ENCODE peak calls at places on chromosomes 12 and 14, in eight cellular contexts. One of them, this sample, is unnamed.

GRCh38 chr12:106049546-106049945 is 89.2 kb downstream of the NUAK1 start:
- DNase-seq in AG20443: no peak
- DNase-seq in central memory CD8-positive, alpha-beta T cell: no peak
- DNase-seq in naive B cell: no peak
- DNase-seq in Calu3: no peak
- DNase-seq in Peyer's patch: no peak
- DNase-seq in ACHN: no peak
- DNase-seq in fibroblast of villous mesenchyme: no peak
- DNase-seq in this sample: no peak

GRCh38 chr14:51578853-51579252 is 72.9 kb upstream of the FRMD6 start:
- DNase-seq in naive B cell: no peak
- DNase-seq in Calu3: no peak
- DNase-seq in ACHN: no peak
- DNase-seq in Peyer's patch: no peak
- DNase-seq in AG20443: no peak
- DNase-seq in central memory CD8-positive, alpha-beta T cell: no peak
- DNase-seq in fibroblast of villous mesenchyme: no peak
- DNase-seq in this sample: no peak

GRCh38 chr12:119384340-119384739 is 49.8 kb downstream of the CCDC60 start:
- DNase-seq in AG20443: no peak
- DNase-seq in Peyer's patch: no peak
- DNase-seq in naive B cell: no peak
- DNase-seq in ACHN: no peak
- DNase-seq in central memory CD8-positive, alpha-beta T cell: no peak
- DNase-seq in fibroblast of villous mesenchyme: no peak
- DNase-seq in Calu3: no peak
- DNase-seq in this sample: no peak

GRCh38 chr14:90675399-90675798 is 140.8 kb downstream of the TTC7B start:
- DNase-seq in Peyer's patch: no peak
- DNase-seq in Calu3: no peak
- DNase-seq in naive B cell: no peak
- DNase-seq in fibroblast of villous mesenchyme: peak; percentile 45
- DNase-seq in ACHN: peak; percentile 14
- DNase-seq in AG20443: peak; percentile 77
- DNase-seq in central memory CD8-positive, alpha-beta T cell: no peak
- DNase-seq in this sample: no peak

GRCh38 chr14:32028599-32028998 is 48.5 kb upstream of the ARHGAP5 start:
- DNase-seq in central memory CD8-positive, alpha-beta T cell: no peak
- DNase-seq in naive B cell: peak; percentile 6
- DNase-seq in AG20443: peak; percentile 41
- DNase-seq in fibroblast of villous mesenchyme: no peak
- DNase-seq in Peyer's patch: no peak
- DNase-seq in ACHN: no peak
- DNase-seq in Calu3: peak; percentile 45
- DNase-seq in this sample: no peak

GRCh38 chr12:80195143-80195726 is 95.9 kb downstream of the OTOGL start:
- DNase-seq in fibroblast of villous mesenchyme: peak; percentile 65
- DNase-seq in Peyer's patch: no peak
- DNase-seq in naive B cell: no peak
- DNase-seq in central memory CD8-positive, alpha-beta T cell: no peak
- DNase-seq in Calu3: peak; percentile 48
- DNase-seq in ACHN: peak; percentile 81
- DNase-seq in AG20443: peak; percentile 63
- DNase-seq in this sample: peak; percentile 85

GRCh38 chr12:20620311-20620710 is 74.8 kb upstream of the SLCO1C1 start:
- DNase-seq in naive B cell: no peak
- DNase-seq in AG20443: no peak
- DNase-seq in central memory CD8-positive, alpha-beta T cell: no peak
- DNase-seq in Calu3: no peak
- DNase-seq in ACHN: no peak
- DNase-seq in Peyer's patch: no peak
- DNase-seq in fibroblast of villous mesenchyme: no peak
- DNase-seq in this sample: no peak

GRCh38 chr14:73744175-73744867 is 30.1 kb upstream of the PNMA1 start:
- DNase-seq in fibroblast of villous mesenchyme: no peak
- DNase-seq in Peyer's patch: no peak
- DNase-seq in AG20443: no peak
- DNase-seq in central memory CD8-positive, alpha-beta T cell: no peak
- DNase-seq in Calu3: no peak
- DNase-seq in ACHN: no peak
- DNase-seq in naive B cell: no peak
- DNase-seq in this sample: no peak

GRCh38 chr12:106112094-106112822 is 26.5 kb downstream of the NUAK1 start:
- DNase-seq in Peyer's patch: no peak
- DNase-seq in ACHN: no peak
- DNase-seq in central memory CD8-positive, alpha-beta T cell: no peak
- DNase-seq in naive B cell: no peak
- DNase-seq in Calu3: no peak
- DNase-seq in AG20443: no peak
- DNase-seq in fibroblast of villous mesenchyme: no peak
- DNase-seq in this sample: no peak

GRCh38 chr12:126772171-126772864 is 1494.7 kb upstream of the TMEM132C start:
- DNase-seq in AG20443: no peak
- DNase-seq in fibroblast of villous mesenchyme: peak; percentile 24
- DNase-seq in central memory CD8-positive, alpha-beta T cell: no peak
- DNase-seq in Peyer's patch: peak; percentile 31
- DNase-seq in naive B cell: no peak
- DNase-seq in Calu3: peak; percentile 69
- DNase-seq in ACHN: peak; percentile 99
- DNase-seq in this sample: no peak

GRCh38 chr14:103279129-103280025 is 54.7 kb upstream of the EIF5 start:
- DNase-seq in central memory CD8-positive, alpha-beta T cell: no peak
- DNase-seq in Calu3: no peak
- DNase-seq in naive B cell: no peak
- DNase-seq in fibroblast of villous mesenchyme: no peak
- DNase-seq in ACHN: no peak
- DNase-seq in AG20443: peak; percentile 40
- DNase-seq in Peyer's patch: no peak
- DNase-seq in this sample: no peak

GRCh38 chr12:113241191-113242017 is 20.1 kb downstream of the TPCN1 start:
- DNase-seq in AG20443: peak; percentile 83
- DNase-seq in ACHN: peak; percentile 98
- DNase-seq in fibroblast of villous mesenchyme: peak; percentile 90
- DNase-seq in central memory CD8-positive, alpha-beta T cell: no peak
- DNase-seq in naive B cell: no peak
- DNase-seq in Peyer's patch: no peak
- DNase-seq in Calu3: peak; percentile 75
- DNase-seq in this sample: peak; percentile 84

GRCh38 chr12:128052341-128052740 is 214.6 kb upstream of the TMEM132C start:
- DNase-seq in AG20443: no peak
- DNase-seq in central memory CD8-positive, alpha-beta T cell: no peak
- DNase-seq in fibroblast of villous mesenchyme: no peak
- DNase-seq in Peyer's patch: no peak
- DNase-seq in naive B cell: no peak
- DNase-seq in ACHN: no peak
- DNase-seq in Calu3: no peak
- DNase-seq in this sample: no peak

GRCh38 chr12:10409387-10409786 is at the start of gene KLRC4:
- DNase-seq in Calu3: no peak
- DNase-seq in ACHN: no peak
- DNase-seq in naive B cell: no peak
- DNase-seq in Peyer's patch: no peak
- DNase-seq in AG20443: no peak
- DNase-seq in central memory CD8-positive, alpha-beta T cell: no peak
- DNase-seq in fibroblast of villous mesenchyme: peak; percentile 75
- DNase-seq in this sample: peak; percentile 21

GRCh38 chr12:24011927-24012326 is 62.5 kb upstream of the SOX5 start:
- DNase-seq in fibroblast of villous mesenchyme: no peak
- DNase-seq in Peyer's patch: no peak
- DNase-seq in naive B cell: no peak
- DNase-seq in ACHN: no peak
- DNase-seq in central memory CD8-positive, alpha-beta T cell: no peak
- DNase-seq in Calu3: no peak
- DNase-seq in AG20443: no peak
- DNase-seq in this sample: no peak

GRCh38 chr12:99648183-99648582 is 630 bp downstream of the GARIN6 start:
- DNase-seq in ACHN: no peak
- DNase-seq in AG20443: no peak
- DNase-seq in Peyer's patch: no peak
- DNase-seq in Calu3: no peak
- DNase-seq in central memory CD8-positive, alpha-beta T cell: no peak
- DNase-seq in naive B cell: no peak
- DNase-seq in fibroblast of villous mesenchyme: no peak
- DNase-seq in this sample: no peak

GRCh38 chr14:88166616-88167015 is 156.5 kb downstream of the KCNK10 start:
- DNase-seq in central memory CD8-positive, alpha-beta T cell: no peak
- DNase-seq in fibroblast of villous mesenchyme: no peak
- DNase-seq in ACHN: no peak
- DNase-seq in Calu3: peak; percentile 46
- DNase-seq in Peyer's patch: no peak
- DNase-seq in naive B cell: no peak
- DNase-seq in AG20443: no peak
- DNase-seq in this sample: no peak

GRCh38 chr14:38693423-38693822 is 409.6 kb downstream of the SEC23A start:
- DNase-seq in ACHN: no peak
- DNase-seq in central memory CD8-positive, alpha-beta T cell: no peak
- DNase-seq in Peyer's patch: no peak
- DNase-seq in naive B cell: no peak
- DNase-seq in Calu3: no peak
- DNase-seq in AG20443: no peak
- DNase-seq in fibroblast of villous mesenchyme: no peak
- DNase-seq in this sample: no peak

GRCh38 chr14:47442206-47442605 is 233.2 kb downstream of the MDGA2 start:
- DNase-seq in ACHN: peak; percentile 91
- DNase-seq in Calu3: peak; percentile 34
- DNase-seq in fibroblast of villous mesenchyme: no peak
- DNase-seq in central memory CD8-positive, alpha-beta T cell: no peak
- DNase-seq in Peyer's patch: no peak
- DNase-seq in naive B cell: no peak
- DNase-seq in AG20443: no peak
- DNase-seq in this sample: no peak

GRCh38 chr12:49243631-49244030 is 21.3 kb upstream of the TUBA1C start:
- DNase-seq in Peyer's patch: no peak
- DNase-seq in ACHN: no peak
- DNase-seq in central memory CD8-positive, alpha-beta T cell: no peak
- DNase-seq in Calu3: no peak
- DNase-seq in naive B cell: no peak
- DNase-seq in AG20443: no peak
- DNase-seq in fibroblast of villous mesenchyme: no peak
- DNase-seq in this sample: no peak

GRCh38 chr12:122403831-122404230 is 18.6 kb downstream of the CLIP1 start:
- DNase-seq in Calu3: no peak
- DNase-seq in AG20443: no peak
- DNase-seq in Peyer's patch: no peak
- DNase-seq in central memory CD8-positive, alpha-beta T cell: no peak
- DNase-seq in naive B cell: no peak
- DNase-seq in ACHN: no peak
- DNase-seq in fibroblast of villous mesenchyme: no peak
- DNase-seq in this sample: no peak

GRCh38 chr14:76917759-76918175 is 91.6 kb downstream of the LRRC74A start:
- DNase-seq in Peyer's patch: no peak
- DNase-seq in naive B cell: no peak
- DNase-seq in Calu3: no peak
- DNase-seq in fibroblast of villous mesenchyme: no peak
- DNase-seq in central memory CD8-positive, alpha-beta T cell: no peak
- DNase-seq in AG20443: no peak
- DNase-seq in ACHN: no peak
- DNase-seq in this sample: no peak

GRCh38 chr12:110581951-110582285 is 1.2 kb downstream of the PPTC7 start:
- DNase-seq in central memory CD8-positive, alpha-beta T cell: no peak
- DNase-seq in fibroblast of villous mesenchyme: no peak
- DNase-seq in Calu3: no peak
- DNase-seq in AG20443: no peak
- DNase-seq in naive B cell: no peak
- DNase-seq in Peyer's patch: no peak
- DNase-seq in ACHN: peak; percentile 33
- DNase-seq in this sample: no peak

GRCh38 chr12:5944688-5945070 is 380 bp downstream of the ANO2 start:
- DNase-seq in central memory CD8-positive, alpha-beta T cell: no peak
- DNase-seq in fibroblast of villous mesenchyme: no peak
- DNase-seq in ACHN: no peak
- DNase-seq in Calu3: no peak
- DNase-seq in Peyer's patch: no peak
- DNase-seq in AG20443: peak; percentile 19
- DNase-seq in naive B cell: no peak
- DNase-seq in this sample: no peak

GRCh38 chr12:46268349-46268616 is 560 bp downstream of the SLC38A1 start:
- DNase-seq in naive B cell: no peak
- DNase-seq in Calu3: no peak
- DNase-seq in Peyer's patch: no peak
- DNase-seq in AG20443: peak; percentile 26
- DNase-seq in ACHN: no peak
- DNase-seq in fibroblast of villous mesenchyme: peak; percentile 33
- DNase-seq in central memory CD8-positive, alpha-beta T cell: peak; percentile 23
- DNase-seq in this sample: no peak

GRCh38 chr14:37588956-37589737 is 5.9 kb downstream of the FOXA1 start:
- DNase-seq in fibroblast of villous mesenchyme: no peak
- DNase-seq in naive B cell: no peak
- DNase-seq in AG20443: no peak
- DNase-seq in Calu3: no peak
- DNase-seq in ACHN: no peak
- DNase-seq in central memory CD8-positive, alpha-beta T cell: no peak
- DNase-seq in Peyer's patch: no peak
- DNase-seq in this sample: no peak

GRCh38 chr14:93301821-93302447 is 30.9 kb downstream of the BTBD7 start:
- DNase-seq in AG20443: no peak
- DNase-seq in ACHN: peak; percentile 69
- DNase-seq in naive B cell: no peak
- DNase-seq in central memory CD8-positive, alpha-beta T cell: no peak
- DNase-seq in Calu3: peak; percentile 29
- DNase-seq in Peyer's patch: no peak
- DNase-seq in fibroblast of villous mesenchyme: no peak
- DNase-seq in this sample: no peak

GRCh38 chr14:68544150-68544892 is 248.5 kb downstream of the ZFP36L1 start:
- DNase-seq in fibroblast of villous mesenchyme: peak; percentile 95
- DNase-seq in ACHN: no peak
- DNase-seq in Calu3: no peak
- DNase-seq in AG20443: peak; percentile 89
- DNase-seq in central memory CD8-positive, alpha-beta T cell: no peak
- DNase-seq in naive B cell: no peak
- DNase-seq in Peyer's patch: no peak
- DNase-seq in this sample: peak; percentile 66

GRCh38 chr12:110578522-110579238 is 4.4 kb downstream of the PPTC7 start:
- DNase-seq in central memory CD8-positive, alpha-beta T cell: no peak
- DNase-seq in Peyer's patch: no peak
- DNase-seq in naive B cell: no peak
- DNase-seq in fibroblast of villous mesenchyme: no peak
- DNase-seq in ACHN: peak; percentile 43
- DNase-seq in AG20443: no peak
- DNase-seq in Calu3: no peak
- DNase-seq in this sample: no peak

GRCh38 chr14:98822917-98823316 is 449.1 kb downstream of the BCL11B start:
- DNase-seq in Calu3: peak; percentile 12
- DNase-seq in ACHN: no peak
- DNase-seq in naive B cell: no peak
- DNase-seq in central memory CD8-positive, alpha-beta T cell: no peak
- DNase-seq in Peyer's patch: no peak
- DNase-seq in AG20443: no peak
- DNase-seq in fibroblast of villous mesenchyme: no peak
- DNase-seq in this sample: no peak

GRCh38 chr12:46938071-46938678 is 112.4 kb upstream of the SLC38A4 start:
- DNase-seq in Calu3: no peak
- DNase-seq in central memory CD8-positive, alpha-beta T cell: no peak
- DNase-seq in ACHN: no peak
- DNase-seq in AG20443: no peak
- DNase-seq in fibroblast of villous mesenchyme: no peak
- DNase-seq in Peyer's patch: no peak
- DNase-seq in naive B cell: no peak
- DNase-seq in this sample: no peak

GRCh38 chr12:55957106-55957859 is 8.6 kb downstream of the PMEL start:
- DNase-seq in ACHN: no peak
- DNase-seq in central memory CD8-positive, alpha-beta T cell: no peak
- DNase-seq in fibroblast of villous mesenchyme: no peak
- DNase-seq in Calu3: peak; percentile 53
- DNase-seq in Peyer's patch: no peak
- DNase-seq in AG20443: no peak
- DNase-seq in naive B cell: no peak
- DNase-seq in this sample: no peak

GRCh38 chr14:81453166-81453766 is 53.1 kb upstream of the STON2 start:
- DNase-seq in Calu3: peak; percentile 64
- DNase-seq in Peyer's patch: no peak
- DNase-seq in fibroblast of villous mesenchyme: peak; percentile 58
- DNase-seq in ACHN: peak; percentile 53
- DNase-seq in naive B cell: peak; percentile 32
- DNase-seq in AG20443: peak; percentile 67
- DNase-seq in central memory CD8-positive, alpha-beta T cell: no peak
- DNase-seq in this sample: peak; percentile 73

GRCh38 chr14:53948181-53948884 is 8.3 kb downstream of the BMP4 start:
- DNase-seq in Calu3: no peak
- DNase-seq in Peyer's patch: no peak
- DNase-seq in ACHN: no peak
- DNase-seq in AG20443: no peak
- DNase-seq in central memory CD8-positive, alpha-beta T cell: no peak
- DNase-seq in naive B cell: no peak
- DNase-seq in fibroblast of villous mesenchyme: no peak
- DNase-seq in this sample: peak; percentile 24

This sample was measured in dermis blood vessel endothelial cell.